ENCODE peak calls at places on chromosomes 1 and 21, in nine cellular contexts. J is CD8-positive, alpha-beta T cell; L is stimulated activated CD4-positive, alpha-beta T cell treated with anti-CD3 and anti-CD28 coated beads, Interleukin-2, amount 100 ng/mL, for 48 hours; R is GM13977; U is T follicular helper cell; K is ELR; D is GM04504; N is left ventricle myocardium inferior; F is NCI-H2029. I is an unnamed sample.

GRCh38 chr1:211332839-211333238 is 6.2 kb downstream of the TRAF5 start:
- DNase-seq in J (no peak), L (no peak), R (no peak), U (no peak), K (peak), D (no peak), N (no peak), F (no peak), I (no peak)

GRCh38 chr1:182857212-182857611 is 18.1 kb downstream of the DHX9 start:
- DNase-seq in J (no peak), L (no peak), R (no peak), U (no peak), K (no peak), D (no peak), N (no peak), F (no peak), I (no peak)

GRCh38 chr21:31644648-31645047 is 14.8 kb upstream of the SOD1 start:
- DNase-seq in J (no peak), L (no peak), R (no peak), U (no peak), K (no peak), D (no peak), N (no peak), F (peak), I (no peak)

GRCh38 chr1:195202271-195202670 is 1406.0 kb downstream of the KCNT2 start:
- DNase-seq in J (no peak), L (no peak), R (no peak), U (no peak), K (no peak), D (no peak), N (no peak), F (peak), I (no peak)

GRCh38 chr21:39182016-39182415 is 1.2 kb downstream of the PSMG1 start:
- DNase-seq in J (no peak), L (no peak), R (no peak), U (no peak), K (peak), D (no peak), N (no peak), F (no peak), I (no peak)

GRCh38 chr1:40532844-40533424 is 1.5 kb downstream of the ZNF684 start:
- DNase-seq in J (peak), L (peak), R (peak), U (no peak), K (peak), D (peak), N (no peak), F (peak), I (peak)

GRCh38 chr1:94117250-94117851 is 3.6 kb downstream of the ABCA4 start:
- DNase-seq in J (no peak), L (no peak), R (no peak), U (no peak), K (no peak), D (no peak), N (no peak), F (no peak), I (no peak)

GRCh38 chr1:162364498-162364897 is 12.2 kb downstream of the SPATA46 start:
- DNase-seq in J (no peak), L (no peak), R (no peak), U (no peak), K (no peak), D (no peak), N (no peak), F (no peak), I (no peak)

GRCh38 chr1:202255343-202255742 is 61.7 kb downstream of the LGR6 start:
- DNase-seq in J (no peak), L (no peak), R (no peak), U (no peak), K (peak), D (no peak), N (no peak), F (no peak), I (no peak)

GRCh38 chr1:160255761-160256300 is 6.5 kb downstream of the DCAF8 start:
- DNase-seq in J (no peak), L (no peak), R (no peak), U (no peak), K (no peak), D (no peak), N (no peak), F (no peak), I (no peak)

GRCh38 chr1:226993676-226994356 is 53.7 kb downstream of the COQ8A start:
- DNase-seq in J (no peak), L (no peak), R (no peak), U (no peak), K (no peak), D (no peak), N (peak), F (no peak), I (no peak)

GRCh38 chr1:30976143-30976542 is 67.6 kb upstream of the SDC3 start:
- DNase-seq in J (no peak), L (no peak), R (no peak), U (no peak), K (no peak), D (no peak), N (no peak), F (no peak), I (no peak)

GRCh38 chr1:19750101-19750881 is 49.4 kb downstream of the TMCO4 start:
- DNase-seq in J (no peak), L (no peak), R (no peak), U (no peak), K (peak), D (peak), N (no peak), F (no peak), I (no peak)

GRCh38 chr1:28737245-28738137 is 751 bp downstream of the YTHDF2 start:
- DNase-seq in J (peak), L (peak), R (peak), U (peak), K (peak), D (no peak), N (peak), F (peak), I (no peak)

GRCh38 chr1:239262538-239262937 is 123.8 kb upstream of the CHRM3 start:
- DNase-seq in J (no peak), L (no peak), R (no peak), U (no peak), K (no peak), D (no peak), N (no peak), F (no peak), I (no peak)

GRCh38 chr1:218377143-218377660 is 32.1 kb downstream of the TGFB2 start:
- DNase-seq in J (peak), L (peak), R (peak), U (peak), K (peak), D (peak), N (no peak), F (no peak), I (peak)

GRCh38 chr21:31559368-31560119 is 99.9 kb upstream of the SOD1 start:
- DNase-seq in J (peak), L (peak), R (peak), U (peak), K (peak), D (peak), N (peak), F (peak), I (peak)

GRCh38 chr21:16891821-16892220 is 621.0 kb upstream of the CXADR start:
- DNase-seq in J (no peak), L (no peak), R (no peak), U (no peak), K (no peak), D (peak), N (no peak), F (peak), I (peak)

GRCh38 chr1:43541721-43542401 is 11.2 kb downstream of the PTPRF start:
- DNase-seq in J (no peak), L (no peak), R (no peak), U (no peak), K (no peak), D (no peak), N (peak), F (no peak), I (no peak)

GRCh38 chr1:185441608-185442007 is 124.6 kb upstream of the IVNS1ABP start:
- DNase-seq in J (no peak), L (no peak), R (no peak), U (no peak), K (peak), D (no peak), N (no peak), F (no peak), I (peak)

GRCh38 chr1:30522031-30523004 is 201.1 kb downstream of the MATN1 start:
- DNase-seq in J (no peak), L (no peak), R (no peak), U (no peak), K (no peak), D (peak), N (peak), F (peak), I (no peak)

GRCh38 chr1:53495608-53496345 is 36.6 kb downstream of the DMRTB1 start:
- DNase-seq in J (no peak), L (no peak), R (no peak), U (no peak), K (peak), D (no peak), N (no peak), F (no peak), I (no peak)

GRCh38 chr1:212283741-212284140 is 1.5 kb upstream of the PPP2R5A start:
- DNase-seq in J (no peak), L (no peak), R (no peak), U (no peak), K (no peak), D (no peak), N (no peak), F (no peak), I (no peak)

GRCh38 chr1:237562247-237562823 is 328.4 kb downstream of the ZP4 start:
- DNase-seq in J (no peak), L (no peak), R (peak), U (no peak), K (peak), D (no peak), N (no peak), F (peak), I (peak)

GRCh38 chr21:31873696-31874599 is 1.1 kb downstream of the HUNK start:
- DNase-seq in J (peak), L (peak), R (peak), U (no peak), K (no peak), D (no peak), N (peak), F (peak), I (no peak)